ENCODE peak calls at places on chromosomes 12 and 14, in nine cellular contexts. J is iris pigment epithelial cell, V is ELF-1, Q is foreskin fibroblast, R is AG04450, B is C1 segment of cervical spinal cord, F is ecto neural progenitor cell, S is cardiac muscle cell, T is fibroblast of the aortic adventitia. Y is an unnamed sample.

GRCh38 chr12:50572275-50572674 is 67.5 kb downstream of the DIP2B start:
- DNase-seq in J (peak; percentile 96), V (no peak), Q (peak; percentile 89), R (peak; percentile 73), B (no peak), F (no peak), S (peak; percentile 93), T (peak; percentile 96), Y (no peak)

GRCh38 chr14:42214981-42215491 is 608.4 kb downstream of the LRFN5 start:
- DNase-seq in J (peak; percentile 39), V (no peak), Q (peak; percentile 97), R (peak; percentile 20), B (no peak), F (no peak), S (peak; percentile 50), T (peak; percentile 92), Y (no peak)

GRCh38 chr12:82366182-82366581 is 7.9 kb downstream of the METTL25 start:
- DNase-seq in J (peak; percentile 22), V (no peak), Q (peak; percentile 6), R (no peak), B (no peak), F (no peak), S (no peak), T (no peak), Y (no peak)

GRCh38 chr14:68547305-68548193 is 245.3 kb downstream of the ZFP36L1 start:
- DNase-seq in J (peak; percentile 87), V (peak; percentile 83), Q (peak; percentile 96), R (peak; percentile 65), B (no peak), F (peak; percentile 46), S (peak; percentile 92), T (peak; percentile 95), Y (no peak)

GRCh38 chr14:105187935-105188524 is 6.9 kb upstream of the NUDT14 start:
- DNase-seq in J (no peak), V (peak; percentile 51), Q (no peak), R (no peak), B (no peak), F (no peak), S (no peak), T (no peak), Y (no peak)

GRCh38 chr14:95575820-95576473 is 41.1 kb downstream of the GLRX5 start:
- DNase-seq in J (no peak), V (peak; percentile 90), Q (no peak), R (no peak), B (no peak), F (no peak), S (no peak), T (no peak), Y (no peak)

GRCh38 chr14:22541721-22542120 is 47.3 kb downstream of the DAD1 start:
- DNase-seq in J (no peak), V (no peak), Q (no peak), R (no peak), B (no peak), F (no peak), S (no peak), T (no peak), Y (no peak)

GRCh38 chr14:52155656-52156213 is 86.9 kb upstream of the NID2 start:
- DNase-seq in J (no peak), V (no peak), Q (no peak), R (no peak), B (no peak), F (no peak), S (no peak), T (no peak), Y (no peak)

GRCh38 chr14:72732022-72732780 is 161.7 kb downstream of the DPF3 start:
- DNase-seq in J (no peak), V (no peak), Q (no peak), R (no peak), B (no peak), F (no peak), S (no peak), T (no peak), Y (no peak)

GRCh38 chr12:53190108-53190729 is 9.5 kb upstream of the CSAD start:
- DNase-seq in J (peak; percentile 71), V (peak; percentile 73), Q (peak; percentile 79), R (no peak), B (no peak), F (peak; percentile 73), S (peak; percentile 76), T (peak; percentile 69), Y (no peak)

GRCh38 chr14:23346693-23347405 is 5.8 kb downstream of the SLC22A17 start:
- DNase-seq in J (no peak), V (peak; percentile 31), Q (no peak), R (no peak), B (no peak), F (peak; percentile 49), S (no peak), T (no peak), Y (no peak)

GRCh38 chr12:96271469-96272199 is 77.5 kb downstream of the ELK3 start:
- DNase-seq in J (no peak), V (no peak), Q (no peak), R (no peak), B (no peak), F (no peak), S (no peak), T (peak; percentile 82), Y (no peak)

GRCh38 chr14:100782516-100783320 is 43.2 kb upstream of the MEG3 start:
- DNase-seq in J (no peak), V (no peak), Q (no peak), R (no peak), B (no peak), F (peak; percentile 46), S (no peak), T (no peak), Y (no peak)

GRCh38 chr12:106527356-106527755 is 55.4 kb upstream of the RFX4 start:
- DNase-seq in J (peak; percentile 7), V (no peak), Q (peak; percentile 25), R (no peak), B (no peak), F (no peak), S (peak; percentile 39), T (peak; percentile 17), Y (no peak)

GRCh38 chr14:67539116-67539515 is 6.0 kb downstream of the PLEKHH1 start:
- DNase-seq in J (no peak), V (peak; percentile 40), Q (no peak), R (no peak), B (peak; percentile 28), F (peak; percentile 54), S (no peak), T (no peak), Y (no peak)

GRCh38 chr12:44372259-44372658 is 503.9 kb downstream of the NELL2 start:
- DNase-seq in J (peak; percentile 10), V (no peak), Q (peak; percentile 85), R (peak; percentile 2), B (no peak), F (no peak), S (peak; percentile 4), T (peak; percentile 11), Y (no peak)

GRCh38 chr12:8629486-8630033 is 16.9 kb upstream of the AICDA start:
- DNase-seq in J (peak; percentile 31), V (no peak), Q (peak; percentile 18), R (no peak), B (no peak), F (no peak), S (no peak), T (peak; percentile 56), Y (no peak)

GRCh38 chr12:98294426-98294825 is 221.0 kb upstream of the TMPO start:
- DNase-seq in J (no peak), V (no peak), Q (no peak), R (no peak), B (no peak), F (no peak), S (no peak), T (no peak), Y (no peak)

GRCh38 chr12:56261503-56262230 is 3.5 kb upstream of the ANKRD52 start:
- DNase-seq in J (peak; percentile 81), V (peak; percentile 46), Q (peak; percentile 90), R (no peak), B (no peak), F (no peak), S (peak; percentile 27), T (peak; percentile 65), Y (no peak)

Y was measured in T-helper 9 cell.